ENCODE peak calls at places on chromosomes 7 and 10, in five cellular contexts. Y is CD8-positive, alpha-beta T cell; G is tibial nerve; F is uterus; X is neural progenitor cell. H is an unnamed sample.

GRCh38 chr10:79070611-79071534 is 2.1 kb downstream of the ZMIZ1 start:
- DNase-seq in G (peak; percentile 93), Y (peak; percentile 28), X (peak; percentile 80), F (peak; percentile 91), H (no peak)

GRCh38 chr10:89217057-89217990 is 10.2 kb upstream of the CH25H start:
- DNase-seq in Y (peak; percentile 74), F (peak; percentile 63), X (peak; percentile 65), G (peak; percentile 35), H (peak; percentile 40)

GRCh38 chr7:88111136-88111748 is 108.6 kb downstream of the SRI start:
- DNase-seq in Y (no peak), X (peak; percentile 40), F (no peak), G (no peak), H (no peak)

GRCh38 chr7:113256883-113257531 is 138.7 kb upstream of the SMIM30 start:
- DNase-seq in G (no peak), F (no peak), X (no peak), Y (no peak), H (no peak)

GRCh38 chr10:93745411-93746065 is 12.2 kb upstream of the LGI1 start:
- DNase-seq in Y (no peak), G (no peak), F (no peak), X (peak; percentile 77), H (no peak)

GRCh38 chr10:129892571-129893045 is 71.5 kb downstream of the EBF3 start:
- DNase-seq in X (no peak), G (no peak), F (no peak), Y (no peak), H (no peak)

GRCh38 chr7:135353832-135354231 is 120.2 kb downstream of the STRA8 start:
- DNase-seq in F (no peak), G (no peak), X (no peak), Y (no peak), H (no peak)

GRCh38 chr7:141864765-141865447 is 23.6 kb upstream of the PRSS37 start:
- DNase-seq in G (no peak), X (no peak), Y (no peak), F (no peak), H (no peak)

GRCh38 chr7:5420841-5421625 is 2.6 kb downstream of the TNRC18 start:
- DNase-seq in G (no peak), X (peak; percentile 52), F (no peak), Y (no peak), H (no peak)

GRCh38 chr10:116771101-116771705 is 28.8 kb upstream of the HSPA12A start:
- DNase-seq in G (peak; percentile 56), Y (no peak), F (peak; percentile 87), X (no peak), H (no peak)

GRCh38 chr10:95337761-95338160 is 47.0 kb upstream of the PDLIM1 start:
- DNase-seq in X (no peak), Y (no peak), G (no peak), F (no peak), H (no peak)

GRCh38 chr7:144436500-144436899 is 33.0 kb upstream of the NOBOX start:
- DNase-seq in F (no peak), Y (no peak), X (no peak), G (no peak), H (no peak)

GRCh38 chr10:31947144-31947926 is 18.7 kb upstream of the ARHGAP12 start:
- DNase-seq in G (no peak), F (peak; percentile 69), X (no peak), Y (no peak), H (no peak)

GRCh38 chr7:132328047-132328620 is 248.1 kb downstream of the PLXNA4 start:
- DNase-seq in G (no peak), F (no peak), Y (no peak), X (no peak), H (no peak)

GRCh38 chr10:128549192-128549591 is 423.0 kb upstream of the MKI67 start:
- DNase-seq in G (no peak), X (no peak), F (no peak), Y (no peak), H (no peak)

GRCh38 chr10:132891313-132891712 is 51.1 kb downstream of the CFAP46 start:
- DNase-seq in G (peak; percentile 4), X (no peak), F (no peak), Y (no peak), H (no peak)

GRCh38 chr7:144437370-144438191 is 34.1 kb upstream of the NOBOX start:
- DNase-seq in F (peak; percentile 23), X (peak; percentile 60), Y (peak; percentile 27), G (no peak), H (peak; percentile 6)

GRCh38 chr7:47252706-47253105 is 329.2 kb downstream of the TNS3 start:
- DNase-seq in X (no peak), Y (no peak), G (no peak), F (no peak), H (no peak)

GRCh38 chr7:40151504-40151903 is 16.7 kb downstream of the SUGCT start:
- DNase-seq in X (no peak), Y (no peak), G (no peak), F (no peak), H (no peak)

GRCh38 chr7:128247640-128248194 is 6.6 kb downstream of the LEP start:
- DNase-seq in Y (no peak), X (no peak), G (no peak), F (no peak), H (no peak)

GRCh38 chr10:100007239-100008141 is 2.3 kb downstream of the DNMBP start:
- DNase-seq in X (no peak), G (no peak), Y (no peak), F (no peak), H (no peak)

GRCh38 chr7:143458263-143458662 is 15.0 kb downstream of the TAS2R60 start:
- DNase-seq in X (no peak), Y (no peak), G (no peak), F (no peak), H (no peak)

GRCh38 chr10:15342970-15343369 is 28.1 kb downstream of the FAM171A1 start:
- DNase-seq in G (no peak), Y (no peak), X (no peak), F (no peak), H (no peak)

GRCh38 chr10:15346440-15347141 is 24.5 kb downstream of the FAM171A1 start:
- DNase-seq in F (no peak), Y (no peak), X (no peak), G (no peak), H (no peak)

GRCh38 chr10:15345450-15345849 is 25.6 kb downstream of the FAM171A1 start:
- DNase-seq in Y (no peak), F (no peak), X (no peak), G (no peak), H (no peak)

GRCh38 chr10:15344256-15344875 is 26.7 kb downstream of the FAM171A1 start:
- DNase-seq in F (no peak), Y (no peak), X (no peak), G (no peak), H (no peak)

DNA sequence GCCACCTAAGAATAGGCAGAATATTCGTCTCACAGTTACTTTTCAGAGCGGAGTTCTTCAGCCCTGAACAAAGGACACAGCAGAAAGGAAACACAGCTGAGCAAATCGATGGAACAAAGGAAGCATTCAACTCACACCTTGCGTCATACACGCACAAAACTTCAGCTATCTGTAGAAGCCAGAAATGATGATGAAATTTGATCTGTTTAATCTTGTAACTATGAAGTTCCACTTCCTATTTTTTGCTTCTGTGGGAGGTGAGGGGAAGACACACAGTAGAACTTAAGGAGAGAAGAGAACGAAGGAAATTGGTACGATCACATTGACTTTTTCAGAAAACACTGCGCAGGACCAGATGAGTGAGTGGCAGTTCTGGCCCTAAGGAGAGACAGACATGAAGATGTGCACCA is 26.2 kb downstream of the FAM171A1 start:
- DNase-seq in F (no peak), X (peak; percentile 33), Y (no peak), G (no peak), H (no peak)
- H3K27ac ChIP-seq in F (no peak overlapping the region), X (no peak overlapping the region), Y (no peak overlapping the region), G (peak overlapping the region; percentile 84), H (no peak overlapping the region)

DNA sequence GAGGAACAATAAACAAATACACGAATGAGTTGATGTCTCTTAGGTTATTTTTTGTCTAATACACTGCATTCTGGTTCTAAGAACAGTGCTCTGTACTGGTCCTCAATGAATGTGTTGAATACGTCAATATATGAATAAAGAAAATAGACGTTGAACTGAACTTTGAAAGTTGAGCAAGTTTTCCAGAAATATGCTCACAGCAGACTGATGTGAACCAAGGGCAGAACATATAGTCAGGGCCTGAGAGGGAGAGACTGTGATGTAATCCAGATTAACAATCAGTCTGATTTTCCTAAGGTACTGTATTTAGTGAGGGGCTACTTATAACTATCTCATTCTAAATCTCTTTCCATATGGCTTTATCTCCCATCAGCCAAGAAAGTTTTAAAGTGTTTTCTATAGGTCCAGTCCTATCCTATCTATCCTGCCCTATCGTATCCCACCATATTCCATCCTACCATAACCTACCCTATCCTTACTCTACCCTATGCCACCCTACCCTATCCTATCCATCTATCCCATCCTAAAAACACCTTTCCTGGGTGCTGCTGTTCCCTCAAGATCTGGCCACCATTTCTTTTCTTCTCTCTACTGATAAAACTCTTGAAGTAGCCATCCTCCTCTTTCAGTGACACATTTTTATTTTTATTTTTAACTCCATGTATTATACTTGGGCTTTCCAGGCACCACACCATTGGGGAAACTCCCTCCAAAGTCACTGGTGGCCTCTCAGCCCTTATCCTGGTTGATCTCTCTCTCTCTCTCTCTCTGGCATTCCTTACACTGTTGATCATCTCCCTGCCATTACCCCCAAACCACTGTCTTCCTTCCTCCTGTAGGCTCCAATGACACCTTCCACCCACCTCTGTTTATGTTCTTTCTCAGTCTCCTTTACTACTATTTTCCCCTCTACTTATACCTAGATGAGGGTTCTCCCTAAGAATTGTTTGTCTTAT is 212.3 kb upstream of the SLC26A5 start:
- DNase-seq in X (no peak), Y (no peak), F (no peak), G (no peak), H (no peak)
- TF ChIP-seq CTCF in X (no peak), Y (no peak), F (no peak), G (no peak), H (no peak)

DNA sequence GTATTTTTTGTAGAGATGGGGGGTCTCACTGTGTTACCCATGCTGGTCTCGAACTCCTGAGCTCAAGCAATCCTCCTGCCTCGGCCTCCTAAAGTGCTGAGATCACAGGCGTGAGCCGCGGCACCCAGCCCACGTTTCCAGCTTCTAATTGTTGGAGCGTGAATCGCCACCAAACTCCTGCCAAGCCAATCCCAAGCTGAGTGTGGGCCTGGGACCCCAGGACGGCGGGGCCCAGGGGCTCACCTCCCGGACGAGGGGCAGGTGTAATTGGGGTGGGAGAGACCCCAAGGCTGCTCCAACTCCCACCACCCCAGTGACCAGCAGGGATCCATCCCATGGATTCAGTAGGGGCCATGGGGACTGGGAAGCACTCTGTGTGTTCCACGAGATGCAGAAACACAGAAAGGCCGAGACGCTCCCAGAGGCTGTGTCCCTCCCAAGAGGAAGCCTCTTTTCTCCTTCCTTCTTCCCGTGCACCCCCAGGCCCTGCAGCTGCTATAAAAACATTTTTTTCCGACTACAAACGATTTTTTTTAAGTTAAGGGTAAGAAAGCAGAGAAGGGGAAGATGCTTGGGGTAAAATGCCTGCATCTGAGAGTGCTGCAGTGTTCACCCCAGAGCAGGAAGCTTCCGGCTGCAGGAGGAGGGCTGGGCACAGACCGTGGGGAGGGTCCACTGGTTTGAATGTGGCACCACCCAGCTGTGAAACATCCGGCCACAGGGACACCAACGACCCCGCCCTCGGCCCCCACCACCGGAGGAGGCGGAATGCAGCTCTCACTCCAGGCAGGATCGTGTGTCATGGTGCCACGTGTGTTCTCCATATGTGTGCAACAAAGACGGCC is 76.5 kb downstream of the MICALL2 start:
- DNase-seq in G (no peak), Y (no peak), F (no peak), X (no peak), H (no peak)
- H3K27me3 ChIP-seq in G (peaks cover 84% of the 10 kb centered on the region), Y (no peaks in the 10 kb centered on the region), F (peaks cover 12% of the 10 kb centered on the region), X (peaks cover 56% of the 10 kb centered on the region), H (peaks cover 30% of the 10 kb centered on the region)

DNA sequence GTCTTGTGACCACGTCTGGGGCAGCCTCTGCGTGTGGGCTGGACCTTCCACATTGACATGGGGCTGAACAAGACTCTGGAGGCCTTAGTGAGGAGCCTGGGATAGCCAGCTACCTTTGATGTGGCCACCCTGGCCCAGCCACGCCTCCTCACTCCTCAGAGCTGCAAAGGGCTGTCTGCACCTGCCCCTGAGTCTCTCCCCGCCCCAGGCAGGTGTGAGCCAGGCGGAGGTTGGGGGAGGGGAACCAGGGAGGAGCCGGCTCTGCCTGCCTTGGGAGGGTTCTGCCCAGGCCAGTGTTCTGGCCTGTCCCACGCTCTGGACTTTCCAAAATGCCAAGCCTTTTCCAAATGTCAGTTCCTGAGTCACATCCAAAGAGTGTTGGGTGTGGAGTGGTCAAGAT is 72.2 kb downstream of the GTF2IRD1 start:
- DNase-seq in X (no peak), F (no peak), Y (no peak), G (no peak), H (no peak)
- H3K27ac ChIP-seq in X (no peak overlapping the region), F (no peak overlapping the region), Y (no peak overlapping the region), G (peak overlapping the region; percentile 80), H (no peak overlapping the region)